ENCODE peak calls at places on chromosomes 5 and 9, in four cellular contexts. T is upper lobe of right lung, O is heart left ventricle, W is gastrocnemius medialis. S is an unnamed sample. For H3K4me1, the result is how much of the 10 kb centered on the place peaks cover.

GRCh38 chr5:93599427-93600146 is 16.6 kb downstream of the NR2F1 start:
- DNase-seq in T (no peak), O (no peak), W (no peak), S (peak)

GRCh38 chr9:77177894-77178794 is 810 bp downstream of the VPS13A start:
- DNase-seq in T (peak), O (peak), W (peak), S (no peak)

GRCh38 chr9:126049088-126049487 is 277.5 kb upstream of the MVB12B start:
- DNase-seq in T (no peak), O (no peak), W (no peak), S (no peak)

GRCh38 chr5:141514330-141515111 is 25.6 kb downstream of the PCDHGC5 start:
- DNase-seq in T (no peak), O (no peak), W (peak), S (no peak)

GRCh38 chr9:104864675-104865104 is 63.3 kb downstream of the ABCA1 start:
- DNase-seq in O (no peak), W (no peak), T (no peak), S (no peak)

GRCh38 chr9:110802416-110803035 is 133.9 kb downstream of the MUSK start:
- DNase-seq in T (no peak), W (no peak), O (no peak), S (no peak)

GRCh38 chr9:117437283-117437682 is 22.4 kb upstream of the ASTN2 start:
- DNase-seq in O (no peak), T (no peak), W (no peak), S (no peak)

GRCh38 chr5:133642153-133642552 is 29.8 kb upstream of the FSTL4 start:
- DNase-seq in T (no peak), O (no peak), W (no peak), S (peak)

GRCh38 chr5:16935271-16936149 is 578 bp downstream of the MYO10 start:
- DNase-seq in T (peak), W (no peak), O (peak), S (no peak)

GRCh38 chr9:137085918-137086530 is 761 bp upstream of the MAN1B1 start:
- DNase-seq in W (no peak), O (peak), T (no peak), S (no peak)

GRCh38 chr5:154850255-154851062 is at the start of gene FAXDC2:
- DNase-seq in W (peak), O (peak), T (peak), S (peak)

GRCh38 chr9:33946779-33947535 is 101.7 kb downstream of the UBAP2 start:
- DNase-seq in O (no peak), W (no peak), T (no peak), S (no peak)

GRCh38 chr9:91060520-91061343 is 259.1 kb downstream of the SYK start:
- DNase-seq in O (no peak), W (peak), T (no peak), S (peak)

GRCh38 chr5:165673499-165673898 is 2168.1 kb downstream of the MAT2B start:
- DNase-seq in W (no peak), O (no peak), T (no peak), S (no peak)

GRCh38 chr9:129783516-129784361 is 19.2 kb upstream of the TOR1B start:
- DNase-seq in W (peak), T (peak), O (peak), S (peak)

GRCh38 chr9:69542048-69542447 is 130.1 kb downstream of the APBA1 start:
- DNase-seq in T (no peak), W (no peak), O (no peak), S (no peak)

GRCh38 chr9:19154135-19154612 is 26.9 kb upstream of the PLIN2 start:
- DNase-seq in W (no peak), O (peak), T (no peak), S (no peak)

GRCh38 chr5:149423287-149424268 is 44.5 kb upstream of the IL17B start:
- DNase-seq in O (peak), W (no peak), T (no peak), S (no peak)

GRCh38 chr9:95504053-95504963 is 12.5 kb downstream of the PTCH1 start:
- DNase-seq in W (no peak), O (peak), T (no peak), S (no peak)

GRCh38 chr9:97468658-97469448 is 32.6 kb upstream of the TMOD1 start:
- DNase-seq in T (peak), O (peak), W (peak), S (peak)

GRCh38 chr5:152264656-152265055 is 140.4 kb downstream of the NMUR2 start:
- DNase-seq in T (no peak), O (no peak), W (no peak), S (no peak)

GRCh38 chr5:123960526-123960925 is 448.5 kb downstream of the CSNK1G3 start:
- DNase-seq in O (no peak), T (no peak), W (no peak), S (no peak)

GRCh38 chr9:112761912-112762651 is 11.5 kb downstream of the SNX30 start:
- DNase-seq in O (no peak), T (no peak), W (no peak), S (no peak)

GRCh38 chr9:137614631-137615386 is 4.0 kb upstream of the EHMT1 start:
- DNase-seq in W (no peak), O (no peak), T (no peak), S (no peak)

GRCh38 chr5:100004969-100005368 is 530.2 kb upstream of the FAM174A start:
- DNase-seq in O (no peak), W (no peak), T (no peak), S (no peak)

GRCh38 chr5:225334-225733 is 7.2 kb downstream of the SDHA start:
- DNase-seq in W (no peak), T (no peak), O (no peak), S (no peak)

GRCh38 chr9:126956929-126957686 is 42.5 kb downstream of the RALGPS1 start:
- DNase-seq in W (no peak), O (peak), T (no peak), S (no peak)

GRCh38 chr5:126628102-126628501 is 27.4 kb downstream of the PHAX start:
- DNase-seq in W (no peak), O (no peak), T (no peak), S (no peak)

GRCh38 chr5:133119233-133119711 is 67.5 kb downstream of the HSPA4 start:
- DNase-seq in T (no peak), O (no peak), W (peak), S (no peak)

GRCh38 chr9:100534401-100534800 is 43.5 kb upstream of the CAVIN4 start:
- DNase-seq in T (no peak), W (no peak), O (no peak), S (no peak)

GRCh38 chr9:132880311-132880661 is 1.6 kb downstream of the SPACA9 start:
- DNase-seq in T (no peak), O (no peak), W (no peak), S (no peak)

GRCh38 chr5:139415221-139415861 is 11.5 kb upstream of the SPATA24 start:
- DNase-seq in T (no peak), W (peak), O (peak), S (no peak)

GRCh38 chr9:4229252-4229651 is 70.6 kb downstream of the GLIS3 start:
- DNase-seq in W (no peak), T (no peak), O (no peak), S (no peak)

GRCh38 chr5:9265391-9266287 is 280.2 kb downstream of the SEMA5A start:
- DNase-seq in T (peak), W (no peak), O (peak), S (no peak)

GRCh38 chr5:172632346-172633092 is 8.5 kb upstream of the NEURL1B start:
- DNase-seq in T (no peak), W (no peak), O (no peak), S (no peak)

GRCh38 chr9:105088088-105088487 is 156.4 kb upstream of the SLC44A1 start:
- DNase-seq in W (no peak), O (no peak), T (no peak), S (no peak)

GRCh38 chr5:164009628-164010027 is 504.2 kb downstream of the MAT2B start:
- DNase-seq in O (no peak), W (no peak), T (no peak), S (no peak)

GRCh38 chr9:2120926-2121689 is 106.0 kb downstream of the SMARCA2 start:
- DNase-seq in W (no peak), T (no peak), O (no peak), S (no peak)

GRCh38 chr5:32332971-32333370 is 20.2 kb upstream of the MTMR12 start:
- DNase-seq in O (no peak), W (no peak), T (no peak), S (peak)

DNA sequence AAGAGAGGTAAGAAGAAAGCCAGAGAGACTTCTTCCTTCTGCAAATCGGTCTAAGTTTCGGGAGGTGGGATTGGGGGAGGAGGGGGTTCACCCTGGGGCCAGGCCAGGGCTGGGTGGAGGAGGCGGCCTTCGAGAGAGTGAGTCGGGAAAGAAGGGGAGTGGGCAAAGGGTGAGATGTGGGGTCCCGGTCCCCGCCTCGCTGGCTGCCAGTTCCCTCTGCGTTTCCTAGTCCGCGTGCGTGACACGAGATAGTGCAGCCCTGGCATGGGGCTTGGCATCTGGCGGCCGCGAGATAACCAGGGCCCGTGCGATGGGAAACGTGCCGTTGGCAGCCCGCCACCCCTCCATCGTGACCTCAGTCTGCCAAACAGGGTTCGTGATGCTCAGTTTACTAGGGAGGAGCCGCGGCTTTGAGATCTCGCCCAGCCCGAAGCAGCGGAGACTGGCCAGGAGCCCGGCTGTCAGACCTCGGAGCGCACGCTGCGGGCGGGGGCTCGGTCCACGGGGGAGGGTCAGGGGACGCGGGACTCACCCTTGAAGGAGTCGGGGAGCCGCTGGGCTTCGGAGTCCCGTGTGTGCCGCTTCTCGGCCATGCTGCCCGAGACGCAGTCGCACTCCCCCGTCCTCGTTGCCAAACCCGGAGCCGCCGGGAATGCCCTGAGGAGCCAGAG is at the start of gene STOM:
- DNase-seq in T (peak), O (peak), W (peak), S (peak)
- H3K4me1 ChIP-seq in T (half or more), O (under half), W (half or more), S (half or more)

DNA sequence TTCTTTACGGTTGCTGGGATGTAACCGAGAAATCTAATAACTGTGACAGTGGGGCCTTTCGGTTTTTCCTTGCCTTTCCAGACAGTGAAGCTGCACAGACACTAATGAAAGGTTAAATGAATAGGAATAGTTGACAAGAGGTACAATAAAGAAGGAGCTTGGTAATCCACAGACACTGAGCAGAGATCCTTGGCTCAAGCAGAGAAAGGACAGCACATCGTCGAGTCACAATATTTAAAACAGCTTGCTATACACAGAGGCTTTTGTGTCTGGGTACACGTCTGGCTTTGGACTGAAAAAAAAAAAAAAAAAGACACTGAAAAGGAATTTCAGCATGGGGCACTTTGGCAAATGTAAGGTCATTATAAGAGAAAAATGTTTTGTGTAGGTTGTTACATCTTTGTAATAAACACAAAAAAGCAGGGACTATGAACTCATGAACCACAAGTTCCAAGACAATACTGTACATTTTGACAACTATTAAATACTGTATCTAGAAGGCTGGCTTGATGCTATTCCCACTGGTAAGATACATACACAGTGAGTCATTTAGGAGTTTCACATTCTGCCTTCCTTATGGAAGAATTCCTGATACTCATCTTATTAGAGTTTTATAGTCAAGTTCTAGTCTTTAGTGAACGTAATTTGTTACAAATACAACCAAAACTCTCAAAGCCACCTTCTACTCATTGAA is 5.6 kb downstream of the BNC2 start:
- DNase-seq in O (no peak), T (no peak), W (no peak), S (no peak)
- H3K27ac ChIP-seq in O (peak), T (peak), W (peak), S (peak)

GRCh38 chr5:33817301-33817700 is 74.5 kb downstream of the ADAMTS12 start:
- DNase-seq in O (no peak), T (no peak), W (no peak), S (peak)

DNA sequence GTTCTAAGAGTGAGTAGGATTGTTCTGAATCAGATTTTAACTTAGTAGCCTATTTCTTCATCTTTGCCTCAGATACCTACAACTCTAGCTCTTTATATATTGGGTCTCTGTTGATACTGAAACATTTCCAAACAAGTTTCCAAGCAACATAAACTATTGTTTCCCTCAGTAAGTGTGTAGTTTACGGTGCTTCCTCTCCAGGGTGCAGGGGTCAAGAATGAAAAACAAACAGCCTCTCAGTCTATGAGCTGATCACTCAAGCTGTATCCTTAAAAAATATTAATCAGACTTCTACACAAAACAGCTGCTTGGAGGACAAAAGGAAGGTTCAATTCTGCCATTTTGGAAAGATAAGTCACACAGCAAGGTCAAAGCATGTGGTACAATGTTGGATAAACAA is 75.0 kb downstream of the ADAMTS12 start:
- DNase-seq in O (no peak), W (no peak), T (no peak), S (peak)
- H3K4me1 ChIP-seq in O (under half), W (under half), T (under half), S (under half)

GRCh38 chr9:88280816-88281382 is 107.3 kb upstream of the SPIN1 start:
- DNase-seq in O (no peak), W (no peak), T (peak), S (no peak)

GRCh38 chr9:88272986-88273385 is 115.3 kb upstream of the SPIN1 start:
- DNase-seq in W (no peak), T (no peak), O (no peak), S (no peak)

GRCh38 chr9:88278036-88278435 is 110.2 kb upstream of the SPIN1 start:
- DNase-seq in O (no peak), T (no peak), W (no peak), S (no peak)
- H3K27ac ChIP-seq in O (no peak), T (no peak), W (no peak), S (no peak)

GRCh38 chr5:147689436-147689835 is 93.1 kb downstream of the JAKMIP2 start:
- DNase-seq in T (no peak), O (no peak), W (no peak), S (no peak)

GRCh38 chr5:147693238-147693637 is 89.3 kb downstream of the JAKMIP2 start:
- DNase-seq in T (no peak), W (no peak), O (no peak), S (no peak)

GRCh38 chr5:147690595-147690994 is 91.9 kb downstream of the JAKMIP2 start:
- DNase-seq in O (no peak), W (no peak), T (no peak), S (no peak)

GRCh38 chr5:147688965-147689364 is 93.6 kb downstream of the JAKMIP2 start:
- DNase-seq in O (peak), W (no peak), T (no peak), S (no peak)

DNA sequence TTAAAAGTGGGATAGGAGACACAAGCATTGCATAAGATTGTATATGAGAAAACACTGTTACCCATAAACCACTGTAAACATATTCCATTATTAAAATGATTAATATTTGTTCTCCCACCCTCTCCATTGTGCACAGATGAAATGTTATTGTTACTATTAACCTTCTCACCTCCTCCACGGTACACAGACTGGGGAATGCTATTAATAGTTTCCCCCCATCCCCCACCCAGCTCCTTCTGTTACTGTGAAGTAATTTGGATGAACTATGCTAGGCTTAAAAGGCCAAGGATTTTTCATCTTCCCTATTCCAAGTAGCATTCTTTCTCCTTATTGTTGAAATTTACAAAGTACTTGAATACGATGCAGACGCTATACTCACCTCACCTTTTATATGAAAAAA is 91.4 kb downstream of the JAKMIP2 start:
- DNase-seq in O (no peak), W (no peak), T (no peak), S (no peak)
- H3K4me1 ChIP-seq in O (under half), W (under half), T (under half), S (under half)

GRCh38 chr5:63101870-63102269 is 523.3 kb downstream of the LRRC70 start:
- DNase-seq in W (no peak), T (no peak), O (no peak), S (no peak)
- H3K27ac ChIP-seq in W (no peak), T (no peak), O (no peak), S (no peak)

GRCh38 chr5:118557103-118557805 is 431.1 kb downstream of the DTWD2 start:
- DNase-seq in W (no peak), T (no peak), O (no peak), S (peak)

GRCh38 chr5:118552731-118553360 is 435.5 kb downstream of the DTWD2 start:
- DNase-seq in T (no peak), W (no peak), O (no peak), S (no peak)

GRCh38 chr5:118554241-118554640 is 434.1 kb downstream of the DTWD2 start:
- DNase-seq in T (no peak), O (no peak), W (no peak), S (no peak)

GRCh38 chr5:118553662-118554061 is 434.7 kb downstream of the DTWD2 start:
- DNase-seq in W (peak), T (no peak), O (peak), S (no peak)

GRCh38 chr5:118554991-118555390 is 433.4 kb downstream of the DTWD2 start:
- DNase-seq in W (no peak), O (no peak), T (no peak), S (peak)
- H3K4me1 ChIP-seq in W (under half), O (under half), T (under half), S (under half)

S was measured in esophagus muscularis mucosa.